ENCODE peak calls at places on chromosomes 1 and 21, in four cellular contexts. One of them, this sample, is unnamed.

GRCh38 chr1:31800677-31800967 is 15.2 kb downstream of the SPOCD1 start:
- DNase-seq in WTC11: no peak
- DNase-seq in K562: no peak
- DNase-seq in GM12878: no peak
- DNase-seq in this sample: no peak

GRCh38 chr1:53656062-53656915 is 82.7 kb downstream of the GLIS1 start:
- DNase-seq in WTC11: no peak
- DNase-seq in K562: no peak
- DNase-seq in GM12878: no peak
- DNase-seq in this sample: peak

GRCh38 chr1:93904228-93904627 is 5.0 kb downstream of the GCLM start:
- DNase-seq in WTC11: no peak
- DNase-seq in K562: no peak
- DNase-seq in GM12878: no peak
- DNase-seq in this sample: no peak

GRCh38 chr21:39066829-39067785 is 116.1 kb downstream of the PSMG1 start:
- DNase-seq in WTC11: no peak
- DNase-seq in K562: no peak
- DNase-seq in GM12878: no peak
- DNase-seq in this sample: no peak

GRCh38 chr1:152109231-152109997 is 5.8 kb downstream of the TCHH start:
- DNase-seq in WTC11: peak
- DNase-seq in K562: no peak
- DNase-seq in GM12878: no peak
- DNase-seq in this sample: no peak

GRCh38 chr1:176604461-176604860 is 141.5 kb downstream of the PAPPA2 start:
- DNase-seq in WTC11: no peak
- DNase-seq in K562: no peak
- DNase-seq in GM12878: no peak
- DNase-seq in this sample: no peak

GRCh38 chr1:75791022-75791421 is 5.0 kb downstream of the RABGGTB start:
- DNase-seq in WTC11: no peak
- DNase-seq in K562: no peak
- DNase-seq in GM12878: no peak
- DNase-seq in this sample: no peak

GRCh38 chr1:54664364-54664763 is 22.8 kb downstream of the MROH7 start:
- DNase-seq in WTC11: no peak
- DNase-seq in K562: no peak
- DNase-seq in GM12878: no peak
- DNase-seq in this sample: no peak

GRCh38 chr1:150386546-150387080 is 22.7 kb downstream of the RPRD2 start:
- DNase-seq in WTC11: no peak
- DNase-seq in K562: no peak
- DNase-seq in GM12878: no peak
- DNase-seq in this sample: no peak

GRCh38 chr21:33998809-33999208 is 74.6 kb upstream of the MRPS6 start:
- DNase-seq in WTC11: no peak
- DNase-seq in K562: no peak
- DNase-seq in GM12878: no peak
- DNase-seq in this sample: no peak

GRCh38 chr1:93344886-93345632 is 648 bp upstream of the DR1 start:
- DNase-seq in WTC11: no peak
- DNase-seq in K562: no peak
- DNase-seq in GM12878: no peak
- DNase-seq in this sample: no peak

GRCh38 chr1:161198877-161199431 is at the start of gene ADAMTS4:
- DNase-seq in WTC11: peak
- DNase-seq in K562: no peak
- DNase-seq in GM12878: no peak
- DNase-seq in this sample: peak
- TF ChIP-seq USF1 in WTC11: no peak
- TF ChIP-seq USF1 in K562: no peak
- TF ChIP-seq USF1 in GM12878: no peak
- TF ChIP-seq USF1 in this sample: no peak

GRCh38 chr1:34028381-34029055 is 136.5 kb downstream of the CSMD2 start:
- DNase-seq in WTC11: no peak
- DNase-seq in K562: no peak
- DNase-seq in GM12878: no peak
- DNase-seq in this sample: no peak
- TF ChIP-seq USF1 in WTC11: no peak
- TF ChIP-seq USF1 in K562: no peak
- TF ChIP-seq USF1 in GM12878: no peak
- TF ChIP-seq USF1 in this sample: no peak

GRCh38 chr1:65299328-65299727 is 10.0 kb upstream of the DNAJC6 start:
- DNase-seq in WTC11: no peak
- DNase-seq in K562: no peak
- DNase-seq in GM12878: no peak
- DNase-seq in this sample: no peak

GRCh38 chr1:65292861-65293593 is 16.3 kb upstream of the DNAJC6 start:
- DNase-seq in WTC11: no peak
- DNase-seq in K562: peak
- DNase-seq in GM12878: no peak
- DNase-seq in this sample: no peak

DNA sequence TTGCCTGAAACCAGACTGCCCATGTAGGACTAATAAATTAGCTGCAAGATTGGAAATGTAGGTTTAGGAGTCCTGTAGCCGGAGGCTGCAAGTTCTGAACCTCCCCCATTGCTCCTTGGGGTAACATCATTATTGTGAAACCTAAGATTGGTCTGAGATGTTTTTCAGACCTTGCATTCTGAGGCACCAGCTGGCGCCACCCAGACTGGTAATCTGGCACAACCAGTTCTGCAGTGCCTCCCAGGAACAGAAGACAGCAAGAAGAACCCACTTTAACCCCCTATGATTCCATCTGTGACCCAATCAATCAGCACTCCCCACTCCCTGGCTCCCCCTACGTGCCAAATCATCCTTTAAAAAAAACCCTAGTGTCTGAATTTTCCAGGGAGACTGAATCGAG is 11.7 kb upstream of the DNAJC6 start:
- DNase-seq in WTC11: no peak
- DNase-seq in K562: no peak
- DNase-seq in GM12878: no peak
- DNase-seq in this sample: no peak
- TF ChIP-seq USF1 in WTC11: no peak
- TF ChIP-seq USF1 in K562: no peak
- TF ChIP-seq USF1 in GM12878: no peak
- TF ChIP-seq USF1 in this sample: no peak

GRCh38 chr1:65163193-65163805 is 15.3 kb downstream of the AK4 start:
- DNase-seq in WTC11: no peak
- DNase-seq in K562: no peak
- DNase-seq in GM12878: no peak
- DNase-seq in this sample: no peak

GRCh38 chr1:65156910-65157545 is 9.0 kb downstream of the AK4 start:
- DNase-seq in WTC11: no peak
- DNase-seq in K562: no peak
- DNase-seq in GM12878: no peak
- DNase-seq in this sample: no peak

GRCh38 chr1:65157546-65157941 is 9.5 kb downstream of the AK4 start:
- DNase-seq in WTC11: no peak
- DNase-seq in K562: no peak
- DNase-seq in GM12878: no peak
- DNase-seq in this sample: no peak

GRCh38 chr1:65164633-65165032 is 16.6 kb downstream of the AK4 start:
- DNase-seq in WTC11: no peak
- DNase-seq in K562: no peak
- DNase-seq in GM12878: no peak
- DNase-seq in this sample: no peak

DNA sequence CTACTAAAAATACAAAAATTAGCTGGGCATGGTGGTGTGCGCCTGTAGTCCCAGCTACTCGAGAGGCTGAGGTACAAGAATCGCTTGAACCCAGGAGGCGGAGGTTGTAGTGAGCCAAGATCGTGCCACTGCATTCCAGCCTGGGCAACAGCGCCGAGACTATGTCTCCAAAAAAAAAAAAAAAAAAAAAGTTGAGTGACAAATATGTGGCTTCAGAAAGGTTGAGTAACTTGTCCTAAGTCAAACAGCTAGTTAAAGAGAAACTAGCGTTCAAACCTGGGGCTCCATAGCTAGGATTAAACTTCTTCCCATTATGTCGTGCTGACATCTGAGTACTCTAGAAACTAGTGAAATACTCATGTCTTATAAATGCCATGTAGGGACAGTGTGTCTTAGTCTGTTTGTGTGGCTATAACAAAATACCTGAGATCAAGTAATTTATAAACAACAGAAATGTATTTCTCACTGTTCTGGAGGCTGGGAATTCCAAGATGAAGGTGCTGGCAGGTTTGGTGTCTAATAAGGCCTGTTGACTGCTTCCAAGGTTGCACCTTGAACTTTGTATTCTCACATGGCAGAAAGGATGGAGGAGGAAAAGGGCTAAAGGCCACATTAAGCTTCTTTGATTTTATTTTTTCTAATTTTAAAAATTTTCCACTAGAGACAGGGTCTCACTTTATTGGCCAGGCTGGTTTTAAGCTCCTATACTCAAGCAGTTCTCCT is 12.0 kb downstream of the AK4 start:
- DNase-seq in WTC11: no peak
- DNase-seq in K562: no peak
- DNase-seq in GM12878: no peak
- DNase-seq in this sample: no peak
- TF ChIP-seq USF1 in WTC11: no peak
- TF ChIP-seq USF1 in K562: no peak
- TF ChIP-seq USF1 in GM12878: no peak
- TF ChIP-seq USF1 in this sample: no peak

This sample was measured in SK-N-SH.